ENCODE peak calls at places on chromosome 20, in ten cellular contexts. Q, T, R, H, M, Z, I, L, E and Y are unnamed samples. For H3K9me3, the result is how much of the 10 kb centered on the place peaks cover.

GRCh38 chr20:46202758-46203509 is 84.8 kb downstream of the CD40 start:
- DNase-seq in M (no peak), L (peak), H (peak), Q (no peak), R (no peak), E (no peak), I (peak), Z (no peak), T (no peak), Y (no peak)

GRCh38 chr20:59148713-59149493 is 14.7 kb upstream of the ZNF831 start:
- DNase-seq in T (no peak), L (no peak), H (no peak), E (no peak), Q (no peak), M (no peak), I (no peak), R (no peak), Z (no peak), Y (no peak)

GRCh38 chr20:32064667-32065066 is 12.6 kb downstream of the HCK start:
- DNase-seq in H (no peak), Q (no peak), T (no peak), R (no peak), L (no peak), M (no peak), I (no peak), Z (peak), E (no peak), Y (no peak)

GRCh38 chr20:25084616-25085187 is 2.8 kb upstream of the VSX1 start:
- DNase-seq in H (no peak), Z (no peak), T (no peak), R (no peak), L (no peak), I (no peak), Q (no peak), M (no peak), E (no peak), Y (no peak)

GRCh38 chr20:7399575-7399974 is 540.7 kb downstream of the HAO1 start:
- DNase-seq in I (no peak), H (no peak), L (no peak), E (no peak), R (no peak), Q (no peak), M (no peak), Z (no peak), T (no peak), Y (no peak)

GRCh38 chr20:8788275-8788674 is 280.6 kb upstream of the PLCB4 start:
- DNase-seq in M (no peak), I (no peak), R (no peak), H (no peak), Q (no peak), L (no peak), E (no peak), T (no peak), Z (no peak), Y (no peak)

GRCh38 chr20:44706371-44707258 is 8.6 kb upstream of the CCN5 start:
- DNase-seq in Z (peak), E (peak), H (peak), M (no peak), L (no peak), I (no peak), Q (peak), T (peak), R (no peak), Y (no peak)

GRCh38 chr20:48686238-48687096 is 141.3 kb downstream of the PREX1 start:
- DNase-seq in Z (no peak), Q (no peak), M (no peak), R (no peak), L (no peak), E (no peak), I (no peak), H (peak), T (no peak), Y (no peak)

GRCh38 chr20:2557873-2558580 is 21.7 kb downstream of the TMC2 start:
- DNase-seq in L (no peak), I (no peak), Q (no peak), E (no peak), R (no peak), T (no peak), Z (no peak), H (no peak), M (no peak), Y (no peak)

GRCh38 chr20:17519606-17520285 is 11.4 kb downstream of the BFSP1 start:
- DNase-seq in Q (no peak), L (no peak), M (no peak), T (no peak), Z (no peak), I (no peak), E (no peak), H (no peak), R (no peak), Y (no peak)

GRCh38 chr20:562232-562897 is 18.8 kb upstream of the CSNK2A1 start:
- DNase-seq in H (no peak), E (no peak), Z (no peak), Q (no peak), R (no peak), I (no peak), T (no peak), L (no peak), M (no peak), Y (no peak)

GRCh38 chr20:36819662-36820061 is 46.1 kb upstream of the DSN1 start:
- DNase-seq in R (no peak), T (no peak), E (no peak), L (no peak), Q (no peak), I (no peak), H (no peak), M (no peak), Z (no peak), Y (no peak)

GRCh38 chr20:49880177-49880576 is 35.2 kb downstream of the SPATA2 start:
- DNase-seq in R (no peak), I (no peak), T (no peak), Q (peak), H (no peak), L (no peak), E (no peak), Z (no peak), M (no peak), Y (no peak)

GRCh38 chr20:18359854-18360253 is 71.5 kb downstream of the ZNF133 start:
- DNase-seq in Z (no peak), E (no peak), R (no peak), Q (no peak), I (no peak), H (no peak), M (no peak), T (no peak), L (no peak), Y (no peak)

GRCh38 chr20:25299801-25300200 is 51.9 kb downstream of the PYGB start:
- DNase-seq in L (no peak), I (no peak), Q (peak), Z (no peak), M (no peak), E (no peak), H (peak), T (no peak), R (peak), Y (no peak)

GRCh38 chr20:56501116-56501515 is 23.4 kb upstream of the FAM209A start:
- DNase-seq in T (no peak), Q (no peak), I (no peak), H (no peak), E (no peak), Z (no peak), R (no peak), L (no peak), M (no peak), Y (no peak)

GRCh38 chr20:50532231-50532630 is 22.0 kb downstream of the PTPN1 start:
- DNase-seq in L (no peak), T (no peak), I (no peak), M (no peak), H (no peak), Z (no peak), R (no peak), Q (no peak), E (no peak), Y (no peak)

GRCh38 chr20:32621071-32621913 is 36.2 kb upstream of the NOL4L start:
- DNase-seq in L (no peak), I (no peak), Z (no peak), M (no peak), Q (no peak), R (no peak), E (no peak), T (no peak), H (no peak), Y (no peak)

GRCh38 chr20:2297352-2297717 is 1.5 kb downstream of the TGM3 start:
- DNase-seq in H (no peak), I (no peak), E (no peak), Z (no peak), M (no peak), T (no peak), L (no peak), R (no peak), Q (no peak), Y (no peak)

GRCh38 chr20:60857708-60858107 is 394.4 kb upstream of the CDH4 start:
- DNase-seq in Q (peak), Z (no peak), H (no peak), M (no peak), R (no peak), T (no peak), E (no peak), L (no peak), I (no peak), Y (no peak)

GRCh38 chr20:79565-79964 is 7.9 kb upstream of the DEFB125 start:
- DNase-seq in R (peak), L (no peak), Z (no peak), Q (no peak), E (no peak), H (no peak), I (no peak), M (no peak), T (no peak), Y (no peak)

GRCh38 chr20:50191065-50191565 is 485 bp downstream of the CEBPB start:
- DNase-seq in L (peak), I (no peak), H (peak), Z (peak), M (no peak), T (no peak), R (peak), Q (no peak), E (no peak), Y (peak)

GRCh38 chr20:20772492-20773047 is 60.1 kb upstream of the RALGAPA2 start:
- DNase-seq in M (no peak), L (no peak), I (no peak), R (no peak), E (no peak), T (no peak), Q (no peak), H (no peak), Z (peak), Y (no peak)

GRCh38 chr20:3932277-3933073 is 43.3 kb downstream of the PANK2 start:
- DNase-seq in I (no peak), L (peak), Z (no peak), E (no peak), R (no peak), M (no peak), H (no peak), T (no peak), Q (peak), Y (no peak)

GRCh38 chr20:48690888-48691287 is 136.9 kb downstream of the PREX1 start:
- DNase-seq in E (no peak), R (peak), I (no peak), L (no peak), Q (peak), T (no peak), H (no peak), M (no peak), Z (no peak), Y (peak)

GRCh38 chr20:47490795-47491194 is 10.9 kb upstream of the NCOA3 start:
- DNase-seq in E (no peak), I (no peak), R (no peak), T (no peak), H (no peak), Z (no peak), M (no peak), Q (no peak), L (no peak), Y (no peak)

GRCh38 chr20:32368930-32369329 is 10.8 kb downstream of the ASXL1 start:
- DNase-seq in T (no peak), R (no peak), H (no peak), M (no peak), I (no peak), Z (no peak), L (no peak), E (no peak), Q (peak), Y (no peak)

GRCh38 chr20:61260905-61261304 is 8.8 kb downstream of the CDH4 start:
- DNase-seq in H (no peak), E (no peak), R (no peak), L (no peak), I (no peak), M (no peak), T (no peak), Z (no peak), Q (no peak), Y (no peak)

GRCh38 chr20:22866757-22867425 is 168.2 kb upstream of the SSTR4 start:
- DNase-seq in T (no peak), R (no peak), E (no peak), Q (no peak), H (no peak), I (no peak), M (no peak), Z (no peak), L (no peak), Y (no peak)

GRCh38 chr20:325889-326644 is 715 bp downstream of the SOX12 start:
- DNase-seq in Q (peak), I (peak), E (peak), H (peak), R (peak), T (peak), Z (peak), L (peak), M (no peak), Y (peak)

GRCh38 chr20:57553376-57554018 is 7.4 kb upstream of the PCK1 start:
- DNase-seq in Z (no peak), Q (no peak), E (no peak), I (no peak), H (no peak), L (no peak), M (no peak), T (no peak), R (no peak), Y (peak)
- TF ChIP-seq CTCF in Z (no peak), Q (no peak), E (no peak), I (no peak), H (no peak), L (no peak), M (no peak), T (no peak), R (no peak), Y (no peak)

DNA sequence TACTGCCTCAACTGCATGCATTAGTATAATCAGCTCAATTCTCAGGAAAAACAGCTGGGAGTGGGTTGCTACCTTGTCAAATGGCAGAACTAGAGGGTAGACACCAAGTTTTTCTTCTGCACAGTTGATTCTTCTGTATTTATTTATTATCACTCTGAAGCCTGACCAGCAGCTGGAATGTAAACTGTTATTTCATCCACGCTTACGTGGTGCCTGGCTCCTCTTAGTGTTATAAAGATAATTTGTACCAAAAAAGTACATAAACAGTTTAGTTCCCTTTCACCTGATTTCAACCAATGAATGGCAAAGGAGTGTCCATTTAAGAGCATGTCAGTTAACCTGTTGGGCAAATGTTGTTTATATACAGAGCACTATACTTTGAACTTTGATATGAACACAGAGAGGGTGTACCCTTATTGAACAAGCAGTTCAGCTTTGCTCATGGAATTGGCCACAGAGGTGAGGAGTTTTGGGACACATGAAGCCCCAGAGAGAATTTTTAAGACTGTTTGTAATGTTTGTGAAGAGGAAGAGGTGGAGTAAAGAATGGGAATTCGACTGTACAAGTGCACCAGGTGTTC is 7.1 kb upstream of the CTCFL start:
- DNase-seq in T (peak), L (no peak), Z (no peak), R (peak), M (no peak), Q (no peak), E (no peak), H (no peak), I (no peak), Y (no peak)
- H3K9me3 ChIP-seq in T (under half), L (under half), Z (under half), R (under half), M (under half), Q (under half), E (under half), H (under half), I (under half), Y (under half)

DNA sequence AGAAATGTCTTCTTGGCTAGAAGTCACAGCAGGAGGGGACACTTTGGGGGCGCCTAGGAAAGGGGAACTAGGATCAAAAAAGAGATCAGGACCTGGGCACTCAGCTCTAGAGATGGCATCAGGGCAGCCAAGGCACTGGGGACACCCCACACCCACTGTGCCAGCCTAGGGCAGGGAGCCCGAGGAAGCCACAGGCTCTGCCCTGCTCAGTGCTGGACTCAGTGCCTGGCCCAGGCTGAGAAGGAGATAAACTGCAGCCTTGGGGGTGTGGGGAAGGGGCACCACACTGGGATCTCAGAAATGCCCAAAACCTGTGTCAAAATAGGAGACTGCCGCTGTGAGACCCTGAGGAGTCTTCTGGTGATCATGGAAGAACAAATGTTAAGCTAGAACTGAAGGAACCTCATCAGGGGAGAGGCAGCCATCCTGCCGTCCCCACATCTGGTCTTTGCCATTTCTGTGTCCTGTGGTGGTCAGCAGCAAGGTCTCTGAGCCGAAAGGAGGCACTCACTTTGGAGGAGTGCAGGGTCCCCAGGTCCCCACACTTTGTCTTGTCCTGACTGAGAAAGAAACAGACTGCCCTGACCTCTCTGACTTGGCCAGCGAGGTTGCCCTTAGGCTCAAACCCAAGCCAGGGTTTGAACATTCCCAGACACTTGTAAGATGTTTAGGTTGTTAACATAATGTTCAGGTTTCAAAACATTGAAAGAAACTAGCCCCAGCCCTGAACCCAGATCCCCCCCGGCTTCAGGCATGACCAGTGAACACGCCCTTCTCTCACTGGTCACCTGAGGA is 2.3 kb downstream of the ARFRP1 start:
- DNase-seq in H (no peak), T (peak), M (no peak), Z (no peak), E (peak), R (no peak), L (no peak), I (no peak), Q (no peak), Y (no peak)
- TF ChIP-seq POLR2A in H (no peak), T (no peak), M (no peak), Z (no peak), E (no peak), R (no peak), L (no peak), I (no peak), Q (no peak), Y (no peak)

DNA sequence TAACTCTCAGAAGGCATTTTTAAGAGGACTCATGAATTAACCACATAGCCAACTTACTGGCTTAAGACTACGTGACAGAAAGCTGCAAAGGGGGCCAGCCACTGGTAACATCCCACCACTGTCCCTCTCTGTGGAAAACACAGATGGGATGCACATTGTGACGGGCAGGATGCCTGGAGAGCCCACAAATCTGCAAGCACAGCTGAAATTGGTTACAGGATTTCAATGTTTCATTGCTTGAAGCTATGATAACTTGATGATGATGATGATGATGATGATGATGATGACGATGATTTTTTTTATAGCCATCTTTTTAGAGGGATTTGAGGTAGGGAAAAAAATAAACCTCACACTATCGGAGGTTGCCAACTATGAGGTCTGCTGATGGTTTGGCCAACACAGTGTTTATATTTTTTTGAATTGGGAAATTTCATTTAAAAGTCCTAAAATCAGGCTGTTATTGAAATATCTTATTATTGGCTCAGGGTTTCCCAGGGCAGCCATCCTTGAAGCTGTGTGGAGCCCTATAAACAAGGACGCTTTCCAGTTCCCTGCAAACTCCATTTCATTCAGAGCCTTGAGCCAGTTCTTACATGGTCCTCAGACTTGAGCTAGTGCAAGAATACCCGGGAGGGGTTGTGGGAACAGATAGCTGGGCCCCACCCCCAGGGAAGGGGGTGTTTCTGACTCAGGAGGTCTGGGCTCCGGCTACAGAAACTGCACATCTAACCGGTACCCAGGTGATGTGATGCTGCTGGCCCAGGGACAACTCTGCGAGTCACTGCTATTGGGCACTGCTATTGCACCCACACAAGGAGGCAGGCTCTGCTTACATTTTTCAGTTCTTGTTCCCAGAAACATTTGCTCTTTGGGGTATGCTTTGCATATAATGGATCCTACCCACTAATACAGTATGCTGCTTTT is 27.1 kb downstream of the BCAS1 start:
- DNase-seq in T (no peak), E (peak), L (no peak), I (no peak), H (no peak), R (no peak), Z (no peak), M (no peak), Q (no peak), Y (no peak)
- TF ChIP-seq CTCF in T (no peak), E (no peak), L (no peak), I (no peak), H (no peak), R (no peak), Z (no peak), M (no peak), Q (no peak), Y (no peak)